ENCODE peak calls at places on chromosomes 11 and 22, in four cellular contexts. One of them, this sample, is unnamed.

GRCh38 chr11:37858398-37858797 is 1260.4 kb upstream of the RAG2 start:
- DNase-seq in nephron progenitor cell: no peak
- DNase-seq in fibroblast of pulmonary artery: peak
- DNase-seq in cardiac muscle cell: peak
- DNase-seq in this sample: no peak

GRCh38 chr11:75673977-75674582 is 5.2 kb upstream of the MAP6 start:
- DNase-seq in nephron progenitor cell: no peak
- DNase-seq in fibroblast of pulmonary artery: peak
- DNase-seq in cardiac muscle cell: peak
- DNase-seq in this sample: peak

GRCh38 chr11:1557904-1558831 is 13.9 kb downstream of the DUSP8 start:
- DNase-seq in nephron progenitor cell: no peak
- DNase-seq in fibroblast of pulmonary artery: peak
- DNase-seq in cardiac muscle cell: peak
- DNase-seq in this sample: peak

GRCh38 chr22:37379085-37379484 is 48.2 kb downstream of the ELFN2 start:
- DNase-seq in nephron progenitor cell: peak
- DNase-seq in fibroblast of pulmonary artery: no peak
- DNase-seq in cardiac muscle cell: no peak
- DNase-seq in this sample: no peak

GRCh38 chr11:108787105-108787504 is 122.2 kb downstream of the DDX10 start:
- DNase-seq in nephron progenitor cell: no peak
- DNase-seq in fibroblast of pulmonary artery: no peak
- DNase-seq in cardiac muscle cell: no peak
- DNase-seq in this sample: no peak

GRCh38 chr11:134841411-134841810 is 429.4 kb upstream of the B3GAT1 start:
- DNase-seq in nephron progenitor cell: no peak
- DNase-seq in fibroblast of pulmonary artery: no peak
- DNase-seq in cardiac muscle cell: no peak
- DNase-seq in this sample: no peak

GRCh38 chr11:113896156-113896879 is 8.3 kb upstream of the HTR3B start:
- DNase-seq in nephron progenitor cell: peak
- DNase-seq in fibroblast of pulmonary artery: peak
- DNase-seq in cardiac muscle cell: peak
- DNase-seq in this sample: peak

GRCh38 chr11:119094816-119095065 is 6.9 kb downstream of the DPAGT1 start:
- DNase-seq in nephron progenitor cell: peak
- DNase-seq in fibroblast of pulmonary artery: peak
- DNase-seq in cardiac muscle cell: peak
- DNase-seq in this sample: peak

GRCh38 chr11:69005183-69005630 is 7.8 kb downstream of the MRGPRF start:
- DNase-seq in nephron progenitor cell: no peak
- DNase-seq in fibroblast of pulmonary artery: no peak
- DNase-seq in cardiac muscle cell: no peak
- DNase-seq in this sample: no peak

GRCh38 chr11:93248602-93249001 is 50.8 kb upstream of the SLC36A4 start:
- DNase-seq in nephron progenitor cell: no peak
- DNase-seq in fibroblast of pulmonary artery: peak
- DNase-seq in cardiac muscle cell: peak
- DNase-seq in this sample: peak

GRCh38 chr11:70567680-70568503 is 169.6 kb downstream of the CTTN start:
- DNase-seq in nephron progenitor cell: peak
- DNase-seq in fibroblast of pulmonary artery: peak
- DNase-seq in cardiac muscle cell: peak
- DNase-seq in this sample: peak

GRCh38 chr11:116109228-116109627 is 605.0 kb upstream of the CADM1 start:
- DNase-seq in nephron progenitor cell: no peak
- DNase-seq in fibroblast of pulmonary artery: no peak
- DNase-seq in cardiac muscle cell: peak
- DNase-seq in this sample: no peak

GRCh38 chr11:795638-796564 is 2.2 kb downstream of the SLC25A22 start:
- DNase-seq in nephron progenitor cell: peak
- DNase-seq in fibroblast of pulmonary artery: peak
- DNase-seq in cardiac muscle cell: peak
- DNase-seq in this sample: peak

GRCh38 chr11:128501576-128502549 is 85.5 kb downstream of the ETS1 start:
- DNase-seq in nephron progenitor cell: no peak
- DNase-seq in fibroblast of pulmonary artery: peak
- DNase-seq in cardiac muscle cell: peak
- DNase-seq in this sample: peak

GRCh38 chr11:129374993-129375721 is 491 bp upstream of the BARX2 start:
- DNase-seq in nephron progenitor cell: peak
- DNase-seq in fibroblast of pulmonary artery: no peak
- DNase-seq in cardiac muscle cell: no peak
- DNase-seq in this sample: no peak

GRCh38 chr11:85590848-85591483 is 36.2 kb downstream of the DLG2 start:
- DNase-seq in nephron progenitor cell: no peak
- DNase-seq in fibroblast of pulmonary artery: peak
- DNase-seq in cardiac muscle cell: peak
- DNase-seq in this sample: peak

GRCh38 chr11:911031-911889 is 650 bp upstream of the CHID1 start:
- DNase-seq in nephron progenitor cell: peak
- DNase-seq in fibroblast of pulmonary artery: peak
- DNase-seq in cardiac muscle cell: peak
- DNase-seq in this sample: peak

GRCh38 chr11:129739339-129739738 is 76.3 kb upstream of the TMEM45B start:
- DNase-seq in nephron progenitor cell: no peak
- DNase-seq in fibroblast of pulmonary artery: no peak
- DNase-seq in cardiac muscle cell: no peak
- DNase-seq in this sample: no peak

GRCh38 chr11:44326615-44327475 is 16.9 kb upstream of the ALX4 start:
- DNase-seq in nephron progenitor cell: no peak
- DNase-seq in fibroblast of pulmonary artery: no peak
- DNase-seq in cardiac muscle cell: peak
- DNase-seq in this sample: no peak
- TF ChIP-seq CTCF in nephron progenitor cell: no peak
- TF ChIP-seq CTCF in fibroblast of pulmonary artery: no peak
- TF ChIP-seq CTCF in cardiac muscle cell: no peak
- TF ChIP-seq CTCF in this sample: peak

GRCh38 chr11:64334764-64335741 is 5.0 kb upstream of the CCDC88B start:
- DNase-seq in nephron progenitor cell: peak
- DNase-seq in fibroblast of pulmonary artery: peak
- DNase-seq in cardiac muscle cell: peak
- DNase-seq in this sample: peak
- TF ChIP-seq CTCF in nephron progenitor cell: no peak
- TF ChIP-seq CTCF in fibroblast of pulmonary artery: no peak
- TF ChIP-seq CTCF in cardiac muscle cell: no peak
- TF ChIP-seq CTCF in this sample: no peak

GRCh38 chr11:35486934-35487333 is 38.5 kb downstream of the PAMR1 start:
- DNase-seq in nephron progenitor cell: no peak
- DNase-seq in fibroblast of pulmonary artery: no peak
- DNase-seq in cardiac muscle cell: no peak
- DNase-seq in this sample: peak

GRCh38 chr11:35485656-35486318 is 39.6 kb downstream of the PAMR1 start:
- DNase-seq in nephron progenitor cell: peak
- DNase-seq in fibroblast of pulmonary artery: peak
- DNase-seq in cardiac muscle cell: peak
- DNase-seq in this sample: peak

GRCh38 chr11:35486446-35486845 is 39.0 kb downstream of the PAMR1 start:
- DNase-seq in nephron progenitor cell: no peak
- DNase-seq in fibroblast of pulmonary artery: no peak
- DNase-seq in cardiac muscle cell: no peak
- DNase-seq in this sample: no peak

GRCh38 chr11:35484435-35484834 is 41.0 kb downstream of the PAMR1 start:
- DNase-seq in nephron progenitor cell: no peak
- DNase-seq in fibroblast of pulmonary artery: peak
- DNase-seq in cardiac muscle cell: peak
- DNase-seq in this sample: peak

GRCh38 chr11:35483131-35483800 is 42.1 kb downstream of the PAMR1 start:
- DNase-seq in nephron progenitor cell: no peak
- DNase-seq in fibroblast of pulmonary artery: no peak
- DNase-seq in cardiac muscle cell: peak
- DNase-seq in this sample: peak
- TF ChIP-seq CTCF in nephron progenitor cell: no peak
- TF ChIP-seq CTCF in fibroblast of pulmonary artery: no peak
- TF ChIP-seq CTCF in cardiac muscle cell: no peak
- TF ChIP-seq CTCF in this sample: no peak

GRCh38 chr22:48432721-48433518 is 1394.8 kb downstream of the BRD1 start:
- DNase-seq in nephron progenitor cell: no peak
- DNase-seq in fibroblast of pulmonary artery: no peak
- DNase-seq in cardiac muscle cell: no peak
- DNase-seq in this sample: no peak

GRCh38 chr22:48428556-48429371 is 1398.9 kb downstream of the BRD1 start:
- DNase-seq in nephron progenitor cell: no peak
- DNase-seq in fibroblast of pulmonary artery: no peak
- DNase-seq in cardiac muscle cell: no peak
- DNase-seq in this sample: no peak

GRCh38 chr22:48429621-48430020 is 1398.1 kb downstream of the BRD1 start:
- DNase-seq in nephron progenitor cell: no peak
- DNase-seq in fibroblast of pulmonary artery: no peak
- DNase-seq in cardiac muscle cell: no peak
- DNase-seq in this sample: no peak

GRCh38 chr22:48431536-48432315 is 1395.9 kb downstream of the BRD1 start:
- DNase-seq in nephron progenitor cell: no peak
- DNase-seq in fibroblast of pulmonary artery: no peak
- DNase-seq in cardiac muscle cell: no peak
- DNase-seq in this sample: no peak

GRCh38 chr22:48431014-48431413 is 1396.7 kb downstream of the BRD1 start:
- DNase-seq in nephron progenitor cell: no peak
- DNase-seq in fibroblast of pulmonary artery: no peak
- DNase-seq in cardiac muscle cell: no peak
- DNase-seq in this sample: no peak
- TF ChIP-seq CTCF in nephron progenitor cell: no peak
- TF ChIP-seq CTCF in fibroblast of pulmonary artery: no peak
- TF ChIP-seq CTCF in cardiac muscle cell: no peak
- TF ChIP-seq CTCF in this sample: no peak

This sample was measured in foreskin fibroblast.